ENCODE peak calls at places on chromosomes 16 and 17, in five cellular contexts. One of them, this sample, is unnamed.

GRCh38 chr16:68311316-68311620 is 449 bp downstream of the PRMT7 start:
- DNase-seq in left ventricle myocardium inferior: no peak
- DNase-seq in cardiac fibroblast: no peak
- DNase-seq in GM06990: no peak
- DNase-seq in PC-3: peak; percentile 28
- DNase-seq in this sample: peak; percentile 40

GRCh38 chr17:8041249-8041928 is 2.5 kb downstream of the ALOX15B start:
- DNase-seq in GM06990: no peak
- DNase-seq in cardiac fibroblast: peak; percentile 95
- DNase-seq in left ventricle myocardium inferior: no peak
- DNase-seq in PC-3: peak; percentile 72
- DNase-seq in this sample: peak; percentile 77

GRCh38 chr17:47230864-47231263 is 21.7 kb downstream of the MYL4 start:
- DNase-seq in GM06990: no peak
- DNase-seq in left ventricle myocardium inferior: no peak
- DNase-seq in PC-3: no peak
- DNase-seq in cardiac fibroblast: no peak
- DNase-seq in this sample: no peak

GRCh38 chr17:79845601-79845949 is 6.3 kb upstream of the CBX4 start:
- DNase-seq in left ventricle myocardium inferior: no peak
- DNase-seq in GM06990: no peak
- DNase-seq in cardiac fibroblast: peak; percentile 45
- DNase-seq in PC-3: no peak
- DNase-seq in this sample: no peak

GRCh38 chr17:40846515-40847155 is 20.4 kb downstream of the KRT12 start:
- DNase-seq in left ventricle myocardium inferior: no peak
- DNase-seq in PC-3: peak; percentile 61
- DNase-seq in GM06990: no peak
- DNase-seq in cardiac fibroblast: no peak
- DNase-seq in this sample: peak; percentile 4

GRCh38 chr17:65885484-65885883 is 306.4 kb downstream of the CEP112 start:
- DNase-seq in cardiac fibroblast: no peak
- DNase-seq in GM06990: no peak
- DNase-seq in left ventricle myocardium inferior: no peak
- DNase-seq in PC-3: no peak
- DNase-seq in this sample: no peak

GRCh38 chr16:47779201-47780016 is 318.3 kb downstream of the PHKB start:
- DNase-seq in cardiac fibroblast: peak; percentile 47
- DNase-seq in PC-3: no peak
- DNase-seq in GM06990: peak; percentile 15
- DNase-seq in left ventricle myocardium inferior: no peak
- DNase-seq in this sample: no peak

GRCh38 chr17:28684963-28685362 is 23.0 kb downstream of the SUPT6H start:
- DNase-seq in cardiac fibroblast: peak; percentile 27
- DNase-seq in GM06990: no peak
- DNase-seq in PC-3: peak; percentile 10
- DNase-seq in left ventricle myocardium inferior: no peak
- DNase-seq in this sample: no peak

DNA sequence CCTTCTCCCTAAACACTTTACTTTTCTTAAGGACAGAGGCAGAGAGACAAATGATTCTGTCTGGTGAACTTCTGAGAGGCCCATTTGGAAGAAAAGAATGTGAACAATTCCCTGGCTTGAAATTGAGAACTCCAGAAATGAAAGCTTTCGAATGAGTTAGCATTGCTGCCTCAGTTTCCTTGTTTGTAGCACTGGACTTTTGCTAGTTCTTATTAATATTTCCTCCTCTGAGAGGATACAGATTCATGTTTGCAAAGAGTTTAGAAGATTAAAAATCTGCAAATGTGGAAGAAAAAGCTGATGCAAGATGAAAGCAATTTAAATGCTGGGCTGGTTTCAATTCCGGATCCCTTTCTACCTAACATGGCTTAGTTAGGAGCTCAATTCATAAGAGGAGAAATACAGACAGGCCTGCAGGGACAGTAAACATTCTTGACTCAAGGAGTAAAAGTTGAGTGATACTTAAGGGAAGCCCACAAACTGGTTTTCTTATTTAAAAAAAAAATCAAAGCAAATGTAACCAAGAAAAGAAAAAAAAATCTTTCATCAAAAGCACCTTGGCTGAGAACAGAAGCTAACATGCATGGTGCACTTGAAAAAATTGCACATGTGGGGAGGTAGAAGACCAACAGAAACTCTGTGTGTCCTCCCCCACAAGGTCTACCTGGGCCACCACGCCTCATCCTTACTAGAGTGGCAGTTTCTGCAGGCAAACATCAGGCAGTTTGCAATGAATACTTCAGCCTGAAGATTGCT is 27.1 kb downstream of the HNF1B start:
- DNase-seq in left ventricle myocardium inferior: no peak
- DNase-seq in PC-3: no peak
- DNase-seq in GM06990: no peak
- DNase-seq in cardiac fibroblast: peak; percentile 32
- DNase-seq in this sample: peak; percentile 47
- H3K4me3 ChIP-seq in left ventricle myocardium inferior: no peak overlapping the region
- H3K4me3 ChIP-seq in PC-3: peak overlapping the region; percentile 23
- H3K4me3 ChIP-seq in GM06990: no peak overlapping the region
- H3K4me3 ChIP-seq in cardiac fibroblast: no peak overlapping the region
- H3K4me3 ChIP-seq in this sample: no peak overlapping the region

GRCh38 chr16:72962347-72962746 is 85.6 kb downstream of the ZFHX3 start:
- DNase-seq in left ventricle myocardium inferior: no peak
- DNase-seq in PC-3: no peak
- DNase-seq in cardiac fibroblast: no peak
- DNase-seq in GM06990: no peak
- DNase-seq in this sample: no peak

GRCh38 chr16:72960101-72960500 is 87.8 kb downstream of the ZFHX3 start:
- DNase-seq in PC-3: no peak
- DNase-seq in GM06990: no peak
- DNase-seq in cardiac fibroblast: no peak
- DNase-seq in left ventricle myocardium inferior: no peak
- DNase-seq in this sample: no peak

GRCh38 chr16:72961863-72962262 is 86.1 kb downstream of the ZFHX3 start:
- DNase-seq in GM06990: no peak
- DNase-seq in PC-3: no peak
- DNase-seq in left ventricle myocardium inferior: no peak
- DNase-seq in cardiac fibroblast: no peak
- DNase-seq in this sample: no peak

GRCh38 chr16:72959301-72959996 is 88.5 kb downstream of the ZFHX3 start:
- DNase-seq in cardiac fibroblast: no peak
- DNase-seq in PC-3: no peak
- DNase-seq in left ventricle myocardium inferior: no peak
- DNase-seq in GM06990: no peak
- DNase-seq in this sample: no peak

DNA sequence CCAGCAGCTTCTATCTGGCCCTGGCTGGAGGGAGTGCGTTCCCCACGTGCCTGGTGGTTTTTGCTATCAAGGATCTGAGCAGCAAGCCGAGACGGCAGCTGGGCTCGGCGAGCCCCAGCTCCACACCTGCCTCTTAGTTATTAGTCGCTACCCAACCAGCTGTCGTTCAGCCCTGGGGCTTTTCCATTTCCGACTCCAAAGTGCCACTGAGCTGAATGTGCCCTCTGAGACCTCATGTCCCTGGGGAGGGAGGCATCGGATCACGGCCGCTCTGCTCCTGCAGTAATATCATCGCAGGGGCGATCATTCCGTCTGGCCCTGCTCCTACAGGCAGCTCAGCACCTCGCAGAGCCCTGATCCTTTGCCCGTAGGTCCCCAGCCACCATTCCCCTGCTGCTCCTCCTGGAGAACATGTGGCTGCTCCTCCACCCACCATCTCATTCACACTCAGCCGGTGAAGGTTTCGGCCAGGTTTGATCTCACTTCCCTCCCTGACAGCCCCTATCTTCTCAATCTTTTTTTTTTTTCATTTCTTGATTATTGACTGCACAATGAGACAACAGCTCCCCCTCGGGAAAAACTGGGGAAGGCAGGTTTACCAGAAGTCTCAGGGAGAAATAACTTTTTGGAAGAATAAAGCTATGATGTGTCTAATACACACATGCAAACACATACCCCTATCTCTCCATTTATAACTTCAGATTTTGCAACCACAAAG is 86.7 kb downstream of the ZFHX3 start:
- DNase-seq in PC-3: peak; percentile 25
- DNase-seq in cardiac fibroblast: peak; percentile 39
- DNase-seq in left ventricle myocardium inferior: no peak
- DNase-seq in GM06990: no peak
- DNase-seq in this sample: no peak
- TF ChIP-seq CTCF in PC-3: peak; percentile 59
- TF ChIP-seq CTCF in cardiac fibroblast: peak; percentile 46
- TF ChIP-seq CTCF in left ventricle myocardium inferior: peak; percentile 38
- TF ChIP-seq CTCF in GM06990: no peak
- TF ChIP-seq CTCF in this sample: peak; percentile 52

DNA sequence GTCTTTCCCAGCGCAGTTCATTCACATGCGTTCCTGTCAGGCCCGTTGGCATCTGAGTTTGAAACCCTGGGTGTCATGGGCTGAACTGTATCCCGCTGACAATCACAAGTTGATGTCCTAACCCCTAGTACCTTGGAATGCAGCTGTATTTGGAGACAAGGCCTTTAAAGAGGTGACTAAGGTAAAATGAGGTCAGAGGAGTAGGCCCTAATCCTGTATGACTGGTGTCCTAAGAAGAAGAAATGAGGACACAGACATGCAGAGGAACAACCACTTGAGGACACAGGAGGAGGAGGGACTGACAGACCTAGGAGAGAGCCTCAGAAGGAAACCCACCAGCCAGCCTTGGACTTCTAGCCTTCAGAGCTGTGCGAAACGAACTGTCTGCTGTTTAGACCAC is 33.1 kb downstream of the TRPV2 start:
- DNase-seq in PC-3: peak; percentile 32
- DNase-seq in left ventricle myocardium inferior: no peak
- DNase-seq in GM06990: no peak
- DNase-seq in cardiac fibroblast: no peak
- DNase-seq in this sample: no peak
- H3K4me3 ChIP-seq in PC-3: no peak overlapping the region
- H3K4me3 ChIP-seq in left ventricle myocardium inferior: no peak overlapping the region
- H3K4me3 ChIP-seq in GM06990: no peak overlapping the region
- H3K4me3 ChIP-seq in cardiac fibroblast: no peak overlapping the region
- H3K4me3 ChIP-seq in this sample: no peak overlapping the region

GRCh38 chr16:29664133-29664912 is 1.3 kb downstream of the SPN start:
- DNase-seq in left ventricle myocardium inferior: no peak
- DNase-seq in PC-3: no peak
- DNase-seq in GM06990: peak; percentile 45
- DNase-seq in cardiac fibroblast: no peak
- DNase-seq in this sample: no peak
- TF ChIP-seq CTCF in left ventricle myocardium inferior: no peak
- TF ChIP-seq CTCF in PC-3: no peak
- TF ChIP-seq CTCF in GM06990: peak; percentile 48
- TF ChIP-seq CTCF in cardiac fibroblast: no peak
- TF ChIP-seq CTCF in this sample: no peak

GRCh38 chr16:85136705-85137322 is 24.5 kb upstream of the CIBAR2 start:
- DNase-seq in PC-3: no peak
- DNase-seq in GM06990: no peak
- DNase-seq in left ventricle myocardium inferior: peak; percentile 52
- DNase-seq in cardiac fibroblast: peak; percentile 65
- DNase-seq in this sample: peak; percentile 32
- H3K4me3 ChIP-seq in PC-3: peak overlapping the region; percentile 52
- H3K4me3 ChIP-seq in GM06990: no peak overlapping the region
- H3K4me3 ChIP-seq in left ventricle myocardium inferior: peak overlapping the region; percentile 56
- H3K4me3 ChIP-seq in cardiac fibroblast: no peak overlapping the region
- H3K4me3 ChIP-seq in this sample: no peak overlapping the region

GRCh38 chr16:79589495-79590134 is 10.9 kb downstream of the MAF start:
- DNase-seq in cardiac fibroblast: no peak
- DNase-seq in left ventricle myocardium inferior: peak; percentile 22
- DNase-seq in GM06990: no peak
- DNase-seq in PC-3: no peak
- DNase-seq in this sample: no peak
- TF ChIP-seq CTCF in cardiac fibroblast: no peak
- TF ChIP-seq CTCF in left ventricle myocardium inferior: no peak
- TF ChIP-seq CTCF in GM06990: no peak
- TF ChIP-seq CTCF in PC-3: no peak
- TF ChIP-seq CTCF in this sample: no peak

DNA sequence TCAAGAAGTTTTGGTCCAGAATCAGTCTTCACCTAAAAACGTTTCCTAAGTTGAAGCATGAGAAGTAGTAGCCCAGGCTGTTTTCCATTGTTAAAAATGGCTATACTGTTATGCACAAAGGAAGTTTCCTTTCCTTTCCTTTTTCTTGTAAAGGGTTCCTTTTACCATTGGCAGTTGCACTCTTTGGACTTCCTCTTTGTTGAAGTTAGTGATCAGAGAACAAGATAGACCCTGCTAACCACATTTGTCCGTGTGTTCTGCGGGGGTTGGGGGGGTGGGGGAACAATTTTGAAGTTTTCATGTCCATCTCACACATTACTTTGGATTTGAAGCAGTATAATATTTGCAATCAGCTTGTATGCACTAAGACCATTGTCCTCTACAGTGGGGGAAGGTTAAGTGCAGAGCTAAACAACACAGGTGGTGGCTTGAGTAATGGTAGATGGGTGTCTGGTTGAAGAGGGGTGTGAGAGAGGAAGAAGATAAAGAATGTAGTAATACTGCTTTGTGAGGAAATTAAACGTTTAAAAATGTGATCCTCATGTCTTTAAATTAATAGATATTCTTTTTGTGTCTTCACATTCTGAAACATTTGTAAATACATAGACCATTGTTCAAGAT is 1.4 kb downstream of the LPCAT2 start:
- DNase-seq in GM06990: no peak
- DNase-seq in left ventricle myocardium inferior: no peak
- DNase-seq in PC-3: no peak
- DNase-seq in cardiac fibroblast: no peak
- DNase-seq in this sample: no peak
- H3K4me3 ChIP-seq in GM06990: no peak overlapping the region
- H3K4me3 ChIP-seq in left ventricle myocardium inferior: peak overlapping the region; percentile 76
- H3K4me3 ChIP-seq in PC-3: peak overlapping the region; percentile 71
- H3K4me3 ChIP-seq in cardiac fibroblast: no peak overlapping the region
- H3K4me3 ChIP-seq in this sample: peak overlapping the region; percentile 78

GRCh38 chr17:11997147-11997971 is at the start of gene ZNF18:
- DNase-seq in PC-3: peak; percentile 98
- DNase-seq in GM06990: peak; percentile 97
- DNase-seq in cardiac fibroblast: peak; percentile 93
- DNase-seq in left ventricle myocardium inferior: peak; percentile 98
- DNase-seq in this sample: peak; percentile 93
- TF ChIP-seq CTCF in PC-3: no peak
- TF ChIP-seq CTCF in GM06990: no peak
- TF ChIP-seq CTCF in cardiac fibroblast: no peak
- TF ChIP-seq CTCF in left ventricle myocardium inferior: no peak
- TF ChIP-seq CTCF in this sample: no peak

DNA sequence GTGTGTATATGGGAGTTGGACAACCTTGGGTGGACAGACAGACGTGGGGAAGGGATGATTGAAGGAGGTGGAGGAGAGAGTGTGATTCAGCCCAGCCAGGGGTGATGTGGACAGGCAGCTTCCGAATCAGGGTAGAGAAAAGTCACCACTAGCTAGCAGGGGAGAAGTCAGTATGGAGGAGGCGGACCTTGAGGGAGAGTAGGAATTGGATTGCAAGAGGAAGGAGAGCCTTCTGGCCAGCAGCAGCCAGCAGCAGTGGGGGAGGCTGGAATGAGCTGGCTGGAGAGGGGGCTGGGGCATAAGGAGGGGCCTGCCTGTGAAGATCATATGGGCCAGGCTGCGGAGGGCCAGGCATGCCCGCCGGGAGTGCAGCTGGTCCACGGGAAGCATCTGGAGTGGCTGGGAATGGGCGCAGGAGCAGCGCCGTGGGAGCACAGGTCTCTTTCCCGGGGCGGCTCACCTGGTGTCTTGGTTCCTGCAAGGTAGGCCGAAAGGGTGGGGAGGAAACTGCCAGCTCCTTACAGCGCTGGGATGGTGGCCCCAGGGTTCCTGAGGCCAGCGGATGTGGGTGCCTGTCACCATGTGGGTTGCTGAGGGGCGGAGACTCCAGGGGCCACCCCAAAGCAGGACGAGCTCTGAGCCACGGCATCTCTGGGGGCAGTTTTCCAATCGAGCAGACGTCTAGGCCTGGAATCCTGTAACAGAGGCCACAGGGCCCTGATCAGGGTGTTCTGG is 235.3 kb downstream of the SEC14L1 start:
- DNase-seq in left ventricle myocardium inferior: no peak
- DNase-seq in PC-3: no peak
- DNase-seq in cardiac fibroblast: peak; percentile 61
- DNase-seq in GM06990: no peak
- DNase-seq in this sample: peak; percentile 62
- H3K4me3 ChIP-seq in left ventricle myocardium inferior: peak overlapping the region; percentile 98
- H3K4me3 ChIP-seq in PC-3: no peak overlapping the region
- H3K4me3 ChIP-seq in cardiac fibroblast: peak overlapping the region; percentile 80
- H3K4me3 ChIP-seq in GM06990: no peak overlapping the region
- H3K4me3 ChIP-seq in this sample: peak overlapping the region; percentile 82

This sample was measured in astrocyte of the spinal cord.